ENCODE peak calls at places on chromosomes 11 and 22, in six cellular contexts. S, C, L, E, B and Q are unnamed samples.

GRCh38 chr22:30159561-30160353 is 79.5 kb downstream of the HORMAD2 start:
- DNase-seq in S (peak), C (no peak), L (peak), E (peak), B (no peak), Q (peak)

GRCh38 chr11:91178366-91178765 is 955.5 kb upstream of the CHORDC1 start:
- DNase-seq in S (no peak), C (no peak), L (no peak), E (no peak), B (no peak), Q (no peak)

GRCh38 chr11:132804258-132804657 is 728.0 kb downstream of the OPCML start:
- DNase-seq in S (no peak), C (no peak), L (no peak), E (no peak), B (no peak), Q (no peak)

GRCh38 chr22:35357883-35358621 is 22.8 kb upstream of the HMOX1 start:
- DNase-seq in S (no peak), C (no peak), L (peak), E (peak), B (no peak), Q (peak)

GRCh38 chr11:8017894-8018741 is 31.0 kb downstream of the EIF3F start:
- DNase-seq in S (no peak), C (no peak), L (no peak), E (no peak), B (no peak), Q (peak)

GRCh38 chr11:128324531-128325141 is 262.7 kb downstream of the ETS1 start:
- DNase-seq in S (no peak), C (no peak), L (no peak), E (no peak), B (peak), Q (no peak)

GRCh38 chr11:48036466-48036865 is 56.1 kb downstream of the PTPRJ start:
- DNase-seq in S (peak), C (no peak), L (no peak), E (peak), B (no peak), Q (peak)

GRCh38 chr11:69489746-69490365 is 8.4 kb downstream of the LINC01488 start:
- DNase-seq in S (no peak), C (no peak), L (no peak), E (no peak), B (peak), Q (no peak)

GRCh38 chr22:36301384-36301828 is 48.5 kb downstream of the APOL1 start:
- DNase-seq in S (no peak), C (no peak), L (peak), E (peak), B (peak), Q (peak)

GRCh38 chr11:72189448-72190250 is 2.3 kb upstream of the FOLR1 start:
- DNase-seq in S (no peak), C (no peak), L (no peak), E (no peak), B (no peak), Q (no peak)

GRCh38 chr22:37331034-37331428 is 48.7 kb downstream of the CYTH4 start:
- DNase-seq in S (no peak), C (no peak), L (peak), E (peak), B (no peak), Q (peak)

GRCh38 chr11:61892085-61892370 is 683 bp upstream of the FADS3 start:
- DNase-seq in S (no peak), C (no peak), L (no peak), E (no peak), B (no peak), Q (no peak)

GRCh38 chr22:38422615-38423511 is 32.1 kb downstream of the KCNJ4 start:
- DNase-seq in S (no peak), C (no peak), L (no peak), E (no peak), B (peak), Q (no peak)

GRCh38 chr22:37228106-37229011 is 15.7 kb downstream of the RAC2 start:
- DNase-seq in S (no peak), C (peak), L (no peak), E (peak), B (no peak), Q (peak)

GRCh38 chr11:114719562-114719961 is 41.2 kb downstream of the NXPE2 start:
- DNase-seq in S (no peak), C (no peak), L (no peak), E (no peak), B (no peak), Q (no peak)

GRCh38 chr11:72609045-72609444 is 65.2 kb downstream of the PDE2A start:
- DNase-seq in S (no peak), C (no peak), L (no peak), E (peak), B (no peak), Q (no peak)

GRCh38 chr22:19723165-19723989 is at the start of gene GP1BB:
- DNase-seq in S (no peak), C (no peak), L (no peak), E (no peak), B (peak), Q (peak)

GRCh38 chr11:41456288-41456687 is 3.2 kb downstream of the LRRC4C start:
- DNase-seq in S (no peak), C (no peak), L (no peak), E (no peak), B (no peak), Q (no peak)

GRCh38 chr11:3126207-3126865 is 38.8 kb downstream of the OSBPL5 start:
- DNase-seq in S (no peak), C (peak), L (no peak), E (no peak), B (peak), Q (no peak)

GRCh38 chr22:39999144-39999757 is 4.5 kb downstream of the FAM83F start:
- DNase-seq in S (no peak), C (peak), L (no peak), E (peak), B (peak), Q (peak)

GRCh38 chr11:109037856-109038780 is 373.2 kb downstream of the DDX10 start:
- DNase-seq in S (peak), C (no peak), L (peak), E (peak), B (no peak), Q (peak)

GRCh38 chr11:75174781-75175370 is 24.0 kb downstream of the SLCO2B1 start:
- DNase-seq in S (peak), C (no peak), L (peak), E (peak), B (no peak), Q (no peak)

GRCh38 chr11:7690648-7691047 is 15.6 kb downstream of the OVCH2 start:
- DNase-seq in S (no peak), C (no peak), L (peak), E (no peak), B (no peak), Q (peak)

GRCh38 chr11:28106351-28107043 is 1.5 kb downstream of the KIF18A start:
- DNase-seq in S (no peak), C (no peak), L (no peak), E (no peak), B (no peak), Q (no peak)

GRCh38 chr11:94131363-94132115 is 2.9 kb downstream of the PANX1 start:
- DNase-seq in S (no peak), C (no peak), L (peak), E (peak), B (no peak), Q (no peak)

GRCh38 chr11:87589082-87589481 is 551.3 kb downstream of the TMEM135 start:
- DNase-seq in S (no peak), C (no peak), L (no peak), E (no peak), B (no peak), Q (no peak)

GRCh38 chr11:102272047-102272824 is 45.0 kb upstream of the BIRC3 start:
- DNase-seq in S (no peak), C (no peak), L (no peak), E (no peak), B (no peak), Q (no peak)

GRCh38 chr11:94897330-94897768 is 76.0 kb downstream of the CWC15 start:
- DNase-seq in S (no peak), C (no peak), L (no peak), E (peak), B (no peak), Q (peak)

GRCh38 chr11:91265946-91266345 is 958.7 kb upstream of the FAT3 start:
- DNase-seq in S (no peak), C (no peak), L (no peak), E (no peak), B (no peak), Q (no peak)

GRCh38 chr11:65641233-65642013 is 3.5 kb downstream of the SIPA1 start:
- DNase-seq in S (no peak), C (no peak), L (no peak), E (no peak), B (no peak), Q (no peak)

GRCh38 chr11:66846671-66847091 is 3.4 kb downstream of the RCE1 start:
- DNase-seq in S (no peak), C (no peak), L (peak), E (no peak), B (no peak), Q (no peak)

DNA sequence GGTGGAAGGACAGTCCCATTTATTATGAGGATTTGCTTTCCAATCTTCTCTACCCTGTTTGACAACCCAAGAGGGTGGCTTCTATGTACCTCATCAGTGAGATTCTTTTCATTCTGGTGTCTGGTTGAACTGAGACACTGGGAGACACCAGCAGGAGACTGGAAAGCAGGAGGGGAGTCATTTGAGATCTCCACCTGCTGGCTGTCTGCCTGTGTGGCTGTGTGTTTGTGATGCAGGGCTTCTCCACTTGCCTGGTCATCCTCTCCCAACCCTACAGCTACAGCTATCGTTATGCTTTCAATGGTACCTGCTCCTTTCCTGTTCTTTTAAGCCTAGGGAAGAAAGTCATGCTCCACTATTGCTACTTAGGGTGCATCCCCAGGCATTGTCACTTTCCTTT is 48.6 kb downstream of the MRGPRX1 start:
- DNase-seq in S (no peak), C (no peak), L (no peak), E (no peak), B (no peak), Q (no peak)
- TF ChIP-seq CTCF in S (no peak), C (no peak), L (no peak), E (no peak), B (no peak), Q (no peak)

GRCh38 chr11:130170345-130170744 is 10.8 kb downstream of the ST14 start:
- DNase-seq in S (no peak), C (no peak), L (no peak), E (no peak), B (peak), Q (no peak)
- H3K4me3 ChIP-seq in S (no peak), C (no peak), L (no peak), E (no peak), B (no peak), Q (no peak)

GRCh38 chr22:50267591-50268390 is 2.4 kb downstream of the MAPK11 start:
- DNase-seq in S (no peak), C (no peak), L (peak), E (peak), B (peak), Q (peak)
- TF ChIP-seq CTCF in S (peak), C (peak), L (peak), E (peak), B (no peak), Q (peak)

GRCh38 chr22:42282252-42282942 is 11.9 kb upstream of the TCF20 start:
- DNase-seq in S (no peak), C (peak), L (no peak), E (no peak), B (peak), Q (no peak)
- H3K4me3 ChIP-seq in S (no peak), C (no peak), L (no peak), E (no peak), B (no peak), Q (no peak)

GRCh38 chr22:20863356-20863755 is 4.5 kb downstream of the SNAP29 start:
- DNase-seq in S (no peak), C (no peak), L (no peak), E (no peak), B (no peak), Q (no peak)

GRCh38 chr22:20865331-20865730 is 6.5 kb downstream of the SNAP29 start:
- DNase-seq in S (no peak), C (no peak), L (no peak), E (no peak), B (no peak), Q (no peak)

GRCh38 chr22:20865869-20866445 is 7.2 kb downstream of the SNAP29 start:
- DNase-seq in S (no peak), C (no peak), L (no peak), E (no peak), B (no peak), Q (no peak)

GRCh38 chr22:20862540-20862939 is 3.7 kb downstream of the SNAP29 start:
- DNase-seq in S (no peak), C (no peak), L (no peak), E (no peak), B (no peak), Q (no peak)

GRCh38 chr22:20864186-20864908 is 5.5 kb downstream of the SNAP29 start:
- DNase-seq in S (no peak), C (no peak), L (no peak), E (no peak), B (no peak), Q (no peak)
- TF ChIP-seq CTCF in S (no peak), C (no peak), L (no peak), E (no peak), B (no peak), Q (no peak)

DNA sequence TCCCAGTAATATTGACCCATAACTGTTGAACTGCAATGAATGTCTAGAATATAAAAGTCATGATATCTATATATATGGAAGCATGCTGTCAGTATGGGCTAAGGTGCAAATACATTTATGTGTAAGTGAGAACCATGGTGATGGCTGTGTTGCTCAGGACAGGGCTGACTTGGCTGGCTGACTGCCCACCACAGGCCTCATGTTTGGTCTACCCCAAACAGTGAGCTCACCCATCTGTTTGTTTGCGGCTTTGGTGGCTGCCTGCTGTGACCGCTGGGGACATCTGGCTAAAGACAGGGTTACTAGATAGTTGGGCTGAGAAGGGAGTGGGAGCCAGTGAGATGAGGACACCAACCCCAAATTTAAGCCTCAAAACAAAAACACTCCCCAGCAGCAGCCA is 6.3 kb downstream of the CD44 start:
- DNase-seq in S (no peak), C (no peak), L (peak), E (peak), B (peak), Q (peak)
- H3K4me3 ChIP-seq in S (no peak), C (no peak), L (peak), E (no peak), B (no peak), Q (no peak)